ENCODE peak calls at places on chromosomes 2 and 18, in four cellular contexts. Q is brain microvascular endothelial cell, P is colonic mucosa, U is AG04450. W is an unnamed sample.

GRCh38 chr2:217919781-217920351 is 82.9 kb downstream of the TNS1 start:
- DNase-seq in Q (peak), P (no peak), U (peak), W (no peak)

GRCh38 chr18:12518326-12518725 is 110.6 kb downstream of the PRELID3A start:
- DNase-seq in Q (no peak), P (no peak), U (no peak), W (no peak)

GRCh38 chr2:209113030-209113429 is 310.8 kb upstream of the MAP2 start:
- DNase-seq in Q (no peak), P (no peak), U (no peak), W (no peak)

GRCh38 chr18:26806224-26806623 is 59.3 kb downstream of the AQP4 start:
- DNase-seq in Q (no peak), P (no peak), U (no peak), W (no peak)

GRCh38 chr2:152738438-152738837 is 20.0 kb downstream of the ARL6IP6 start:
- DNase-seq in Q (no peak), P (no peak), U (no peak), W (no peak)

GRCh38 chr2:138180691-138181386 is 216.6 kb downstream of the HNMT start:
- DNase-seq in Q (no peak), P (no peak), U (no peak), W (no peak)

GRCh38 chr2:101758001-101758400 is 60.5 kb downstream of the MAP4K4 start:
- DNase-seq in Q (no peak), P (no peak), U (no peak), W (no peak)

GRCh38 chr18:7805880-7806279 is 238.8 kb downstream of the PTPRM start:
- DNase-seq in Q (no peak), P (no peak), U (no peak), W (no peak)

GRCh38 chr2:28268386-28268785 is 124.3 kb upstream of the FOSL2 start:
- DNase-seq in Q (no peak), P (no peak), U (no peak), W (no peak)

GRCh38 chr2:174138161-174138560 is 110.2 kb downstream of the OLA1 start:
- DNase-seq in Q (no peak), P (no peak), U (no peak), W (no peak)

GRCh38 chr2:88196490-88197087 is 26.4 kb downstream of the THNSL2 start:
- DNase-seq in Q (no peak), P (no peak), U (no peak), W (no peak)

GRCh38 chr18:3985030-3985429 is 470.1 kb downstream of the DLGAP1 start:
- DNase-seq in Q (no peak), P (no peak), U (no peak), W (no peak)

GRCh38 chr18:58049000-58049688 is 5.1 kb downstream of the NEDD4L start:
- DNase-seq in Q (no peak), P (no peak), U (no peak), W (no peak)

GRCh38 chr2:20185176-20186022 is 39.5 kb downstream of the SDC1 start:
- DNase-seq in Q (peak), P (no peak), U (no peak), W (no peak)

GRCh38 chr2:166825914-166826313 is 62.4 kb upstream of the XIRP2 start:
- DNase-seq in Q (no peak), P (no peak), U (no peak), W (no peak)

GRCh38 chr18:35861367-35862114 is 110.9 kb upstream of the RMP24 start:
- DNase-seq in Q (peak), P (no peak), U (no peak), W (no peak)

GRCh38 chr2:182642328-182642727 is 73.7 kb upstream of the DNAJC10 start:
- DNase-seq in Q (peak), P (peak), U (no peak), W (no peak)

DNA sequence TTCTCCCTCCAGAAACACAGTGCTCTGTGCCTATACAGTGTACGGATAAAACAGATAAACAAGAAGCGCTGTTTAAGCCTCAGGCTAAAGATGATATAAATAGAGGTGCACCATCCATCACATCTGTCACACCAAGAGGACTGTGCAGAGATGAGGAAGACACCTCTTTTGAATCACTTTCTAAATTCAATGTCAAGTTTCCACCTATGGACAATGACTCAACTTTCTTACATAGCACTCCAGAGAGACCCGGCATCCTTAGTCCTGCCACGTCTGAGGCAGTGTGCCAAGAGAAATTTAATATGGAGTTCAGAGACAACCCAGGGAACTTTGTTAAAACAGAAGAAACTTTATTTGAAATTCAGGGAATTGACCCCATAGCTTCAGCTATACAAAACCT is 70.7 kb downstream of the TANK start:
- DNase-seq in Q (no peak), P (no peak), U (no peak), W (no peak)
- H3K27ac ChIP-seq in Q (no peak), P (no peak), U (no peak), W (no peak)

GRCh38 chr2:21317131-21317530 is 193.4 kb downstream of the TDRD15 start:
- DNase-seq in Q (peak), P (peak), U (no peak), W (no peak)
- TF ChIP-seq CTCF in Q (peak), P (peak), U (peak), W (no peak)

DNA sequence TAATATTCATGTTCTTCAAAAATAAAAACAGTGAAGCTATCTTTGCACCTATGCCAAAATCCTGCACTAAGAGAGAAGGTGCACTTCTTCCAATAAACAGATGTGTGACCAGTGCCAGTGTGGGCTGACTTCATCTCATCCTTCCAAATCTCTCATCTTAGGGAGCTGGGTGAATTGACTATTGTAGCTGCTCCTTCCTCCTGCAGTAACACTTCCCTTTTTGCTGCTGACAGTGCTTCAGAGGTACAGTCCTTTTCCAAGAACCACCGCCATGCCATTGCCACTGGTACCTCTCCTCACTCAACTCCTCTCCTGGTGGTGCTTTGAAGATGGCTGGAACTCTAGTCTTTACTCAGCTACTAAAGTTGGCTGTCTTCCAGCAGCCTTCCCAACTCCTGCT is 42.1 kb upstream of the ARHGAP25 start:
- DNase-seq in Q (no peak), P (no peak), U (no peak), W (no peak)
- H3K27ac ChIP-seq in Q (no peak), P (no peak), U (no peak), W (no peak)

DNA sequence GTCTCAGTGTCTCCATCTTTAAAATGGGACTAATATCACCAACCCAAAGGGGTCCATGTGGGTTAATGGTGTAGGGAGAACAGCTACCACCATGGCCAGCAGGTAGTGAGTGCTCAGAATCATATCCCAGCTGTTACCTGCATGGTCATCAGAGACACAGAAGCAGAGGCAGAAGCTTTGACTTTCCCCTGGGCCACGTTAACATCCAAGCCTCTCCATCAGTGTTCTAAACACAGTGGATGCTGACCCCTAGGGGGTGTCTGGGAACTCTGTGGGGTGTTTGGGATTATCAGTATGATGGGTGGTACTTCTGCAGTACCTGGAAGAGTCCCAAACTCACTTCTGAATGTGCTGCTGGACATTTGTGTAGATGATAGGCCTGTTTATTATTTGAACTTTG is 93.6 kb downstream of the GYPC start:
- DNase-seq in Q (no peak), P (no peak), U (no peak), W (no peak)
- TF ChIP-seq CTCF in Q (peak), P (no peak), U (peak), W (no peak)

GRCh38 chr18:74289946-74290478 is 1.8 kb downstream of the CYB5A start:
- DNase-seq in Q (no peak), P (no peak), U (no peak), W (no peak)
- H3K27ac ChIP-seq in Q (no peak), P (no peak), U (no peak), W (peak)

GRCh38 chr2:54767921-54768320 is 44.5 kb downstream of the EML6 start:
- DNase-seq in Q (peak), P (no peak), U (no peak), W (no peak)

GRCh38 chr2:54768772-54769428 is 45.4 kb downstream of the EML6 start:
- DNase-seq in Q (no peak), P (no peak), U (no peak), W (no peak)

GRCh38 chr2:54760310-54760709 is 36.8 kb downstream of the EML6 start:
- DNase-seq in Q (no peak), P (no peak), U (no peak), W (no peak)

GRCh38 chr2:54763636-54764291 is 40.3 kb downstream of the EML6 start:
- DNase-seq in Q (no peak), P (peak), U (no peak), W (no peak)
- TF ChIP-seq CTCF in Q (peak), P (no peak), U (no peak), W (no peak)

DNA sequence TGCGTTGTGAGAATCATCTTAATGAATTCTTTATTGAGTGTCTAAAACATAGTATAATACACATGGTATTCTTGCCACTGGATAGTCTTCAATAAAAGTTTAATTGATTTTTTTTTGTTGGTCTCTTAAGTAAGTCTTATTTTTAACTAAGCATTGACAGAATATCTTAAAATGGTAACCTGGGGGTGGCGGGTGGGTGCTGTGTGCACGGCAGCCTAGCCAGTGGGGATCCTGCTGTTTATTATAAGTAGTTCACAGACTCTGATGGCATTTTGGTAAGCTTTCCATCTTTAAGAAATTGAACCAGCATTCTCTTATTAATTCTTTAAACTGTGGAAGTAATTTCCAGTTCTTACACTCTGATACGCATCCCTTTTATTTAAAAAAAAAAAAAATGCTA is 6.0 kb downstream of the SOX11 start:
- DNase-seq in Q (no peak), P (no peak), U (no peak), W (no peak)
- H3K27ac ChIP-seq in Q (no peak), P (no peak), U (no peak), W (no peak)

GRCh38 chr18:67846422-67847098 is 330.0 kb upstream of the DSEL start:
- DNase-seq in Q (no peak), P (no peak), U (no peak), W (no peak)

GRCh38 chr18:67845035-67845434 is 328.5 kb upstream of the DSEL start:
- DNase-seq in Q (peak), P (no peak), U (no peak), W (no peak)
- TF ChIP-seq CTCF in Q (peak), P (no peak), U (no peak), W (no peak)

GRCh38 chr2:119706196-119706595 is 27.2 kb downstream of the TMEM177 start:
- DNase-seq in Q (no peak), P (no peak), U (no peak), W (no peak)
- H3K27ac ChIP-seq in Q (no peak), P (no peak), U (no peak), W (no peak)

W was measured in prostate gland.